ENCODE peak calls at places on chromosome 7, in nine cellular contexts. D, S, W, N, G, R, P, B and Q are unnamed samples.

GRCh38 chr7:93622036-93622714 is 47.7 kb upstream of the CALCR start:
- DNase-seq in D (peak; percentile 70), S (peak; percentile 29), W (no peak), N (peak; percentile 78), G (no peak), R (peak; percentile 36), P (no peak), B (no peak), Q (peak; percentile 38)

GRCh38 chr7:72336887-72337821 is 75.0 kb downstream of the CALN1 start:
- DNase-seq in D (no peak), S (peak; percentile 17), W (no peak), N (peak; percentile 60), G (no peak), R (no peak), P (no peak), B (no peak), Q (no peak)

GRCh38 chr7:44761207-44762161 is 12.8 kb downstream of the ZMIZ2 start:
- DNase-seq in D (no peak), S (no peak), W (peak; percentile 62), N (no peak), G (no peak), R (no peak), P (no peak), B (no peak), Q (peak; percentile 67)

GRCh38 chr7:67553378-67553777 is 556.7 kb downstream of the TYW1 start:
- DNase-seq in D (no peak), S (peak; percentile 70), W (no peak), N (peak; percentile 63), G (no peak), R (no peak), P (no peak), B (no peak), Q (no peak)

GRCh38 chr7:74454948-74455804 is 1.5 kb downstream of the GTF2IRD1 start:
- DNase-seq in D (no peak), S (no peak), W (peak; percentile 63), N (no peak), G (no peak), R (no peak), P (no peak), B (no peak), Q (no peak)

GRCh38 chr7:158133057-158133456 is 454.6 kb downstream of the PTPRN2 start:
- DNase-seq in D (no peak), S (no peak), W (no peak), N (no peak), G (no peak), R (no peak), P (no peak), B (no peak), Q (no peak)

GRCh38 chr7:74028321-74028812 is 394 bp downstream of the ELN start:
- DNase-seq in D (no peak), S (no peak), W (no peak), N (no peak), G (no peak), R (no peak), P (no peak), B (no peak), Q (no peak)

GRCh38 chr7:119377-120163 is 72.8 kb upstream of the FAM20C start:
- DNase-seq in D (no peak), S (no peak), W (no peak), N (no peak), G (no peak), R (no peak), P (no peak), B (no peak), Q (no peak)

GRCh38 chr7:47814905-47815613 is 133.2 kb downstream of the PKD1L1 start:
- DNase-seq in D (no peak), S (no peak), W (no peak), N (no peak), G (no peak), R (no peak), P (no peak), B (no peak), Q (no peak)

GRCh38 chr7:601573-602340 is 82.1 kb upstream of the PDGFA start:
- DNase-seq in D (no peak), S (peak; percentile 48), W (no peak), N (no peak), G (peak; percentile 92), R (no peak), P (peak; percentile 80), B (no peak), Q (no peak)

GRCh38 chr7:938546-939185 is 15.8 kb downstream of the ADAP1 start:
- DNase-seq in D (no peak), S (no peak), W (no peak), N (no peak), G (no peak), R (no peak), P (no peak), B (no peak), Q (no peak)

GRCh38 chr7:42221304-42221703 is 15.7 kb downstream of the GLI3 start:
- DNase-seq in D (no peak), S (no peak), W (no peak), N (no peak), G (no peak), R (no peak), P (no peak), B (no peak), Q (no peak)

GRCh38 chr7:12321248-12321647 is 82.4 kb downstream of the VWDE start:
- DNase-seq in D (no peak), S (no peak), W (no peak), N (no peak), G (no peak), R (no peak), P (no peak), B (no peak), Q (no peak)

GRCh38 chr7:124364283-124364682 is 331.4 kb upstream of the TMEM229A start:
- DNase-seq in D (no peak), S (no peak), W (no peak), N (no peak), G (no peak), R (no peak), P (no peak), B (no peak), Q (no peak)

GRCh38 chr7:4190021-4190981 is 491.8 kb upstream of the FOXK1 start:
- DNase-seq in D (no peak), S (peak; percentile 20), W (no peak), N (no peak), G (no peak), R (no peak), P (no peak), B (no peak), Q (no peak)

GRCh38 chr7:36034020-36034419 is 119.0 kb upstream of the EEPD1 start:
- DNase-seq in D (no peak), S (peak; percentile 60), W (no peak), N (no peak), G (no peak), R (peak; percentile 90), P (no peak), B (no peak), Q (no peak)

GRCh38 chr7:97693586-97693985 is 38.3 kb upstream of the TAC1 start:
- DNase-seq in D (no peak), S (no peak), W (no peak), N (no peak), G (no peak), R (no peak), P (no peak), B (no peak), Q (no peak)

GRCh38 chr7:732556-732955 is 5.5 kb upstream of the PRKAR1B start:
- DNase-seq in D (no peak), S (no peak), W (no peak), N (no peak), G (no peak), R (no peak), P (no peak), B (no peak), Q (no peak)

GRCh38 chr7:36036590-36036989 is 116.5 kb upstream of the EEPD1 start:
- DNase-seq in D (no peak), S (peak; percentile 44), W (no peak), N (no peak), G (no peak), R (peak; percentile 36), P (no peak), B (no peak), Q (no peak)

GRCh38 chr7:28858206-28858605 is 99.9 kb downstream of the TRIL start:
- DNase-seq in D (no peak), S (peak; percentile 68), W (no peak), N (no peak), G (no peak), R (peak; percentile 69), P (no peak), B (no peak), Q (no peak)

GRCh38 chr7:82443801-82444219 is 233 bp upstream of the CACNA2D1 start:
- DNase-seq in D (peak; percentile 81), S (peak; percentile 92), W (peak; percentile 85), N (peak; percentile 85), G (no peak), R (peak; percentile 85), P (no peak), B (peak; percentile 33), Q (no peak)

GRCh38 chr7:157278167-157278790 is 58.5 kb upstream of the DNAJB6 start:
- DNase-seq in D (no peak), S (no peak), W (no peak), N (no peak), G (no peak), R (no peak), P (no peak), B (no peak), Q (no peak)